ENCODE peak calls at places on chromosomes 13 and 19, in five cellular contexts. K is stimulated activated CD8-positive, alpha-beta memory T cell treated with anti-CD3 and anti-CD28 coated beads, Interleukin-7, amount 100 ng/mL, for 24 hours; L is iris pigment epithelial cell; Y is T-helper 9 cell; U is substantia nigra. S is an unnamed sample.

GRCh38 chr13:44044544-44045178 is 165.0 kb downstream of the LACC1 start:
- DNase-seq in U (no peak), Y (no peak), K (no peak), L (no peak), S (peak; percentile 50)

GRCh38 chr13:25982908-25983307 is 68.9 kb downstream of the SHISA2 start:
- DNase-seq in L (no peak), U (no peak), K (no peak), Y (no peak), S (peak; percentile 7)

GRCh38 chr13:27969073-27969865 is at the start of gene CDX2:
- DNase-seq in Y (no peak), K (no peak), U (no peak), L (no peak), S (no peak)

GRCh38 chr19:55443824-55444719 is 972 bp upstream of the SHISA7 start:
- DNase-seq in U (no peak), K (no peak), Y (no peak), L (no peak), S (no peak)

GRCh38 chr19:48501446-48501960 is 10.1 kb downstream of the LMTK3 start:
- DNase-seq in K (no peak), U (no peak), Y (peak; percentile 50), L (no peak), S (no peak)

GRCh38 chr13:49836516-49836915 is 44.0 kb upstream of the KPNA3 start:
- DNase-seq in U (peak; percentile 0), K (no peak), Y (no peak), L (no peak), S (no peak)

GRCh38 chr13:45691251-45691650 is 10.9 kb upstream of the CBY2 start:
- DNase-seq in K (no peak), Y (no peak), L (no peak), U (no peak), S (no peak)

GRCh38 chr13:75621147-75621546 is 15.0 kb upstream of the LMO7 start:
- DNase-seq in K (no peak), U (no peak), Y (no peak), L (peak; percentile 74), S (peak; percentile 78)

GRCh38 chr13:112619730-112620639 is 32.0 kb upstream of the TUBGCP3 start:
- DNase-seq in K (no peak), U (no peak), L (peak; percentile 21), Y (no peak), S (no peak)

GRCh38 chr19:42140125-42140754 is 8.0 kb upstream of the POU2F2 start:
- DNase-seq in U (peak; percentile 17), Y (no peak), L (peak; percentile 73), K (no peak), S (peak; percentile 84)

GRCh38 chr13:100304241-100304640 is 215.3 kb downstream of the PCCA start:
- DNase-seq in U (no peak), L (no peak), K (no peak), Y (no peak), S (no peak)

GRCh38 chr13:71274923-71275593 is 591.9 kb downstream of the DACH1 start:
- DNase-seq in L (no peak), U (no peak), K (no peak), Y (no peak), S (no peak)

GRCh38 chr13:111912991-111913781 is 153.8 kb upstream of the SOX1 start:
- DNase-seq in Y (no peak), L (no peak), K (no peak), U (no peak), S (no peak)

GRCh38 chr13:98650376-98651107 is 73.6 kb upstream of the STK24 start:
- DNase-seq in K (no peak), L (no peak), Y (no peak), U (no peak), S (no peak)

GRCh38 chr13:93116809-93117208 is 109.8 kb upstream of the GPC6 start:
- DNase-seq in U (no peak), L (no peak), K (no peak), Y (no peak), S (no peak)

GRCh38 chr13:53648673-53649072 is 620.1 kb downstream of the OLFM4 start:
- DNase-seq in U (no peak), Y (no peak), L (no peak), K (no peak), S (no peak)

GRCh38 chr13:76854209-76854608 is 32.0 kb downstream of the KCTD12 start:
- DNase-seq in L (no peak), Y (no peak), K (no peak), U (no peak), S (no peak)

GRCh38 chr13:51728972-51729371 is 75.0 kb downstream of the DHRS12 start:
- DNase-seq in U (no peak), L (peak; percentile 95), K (no peak), Y (no peak), S (peak; percentile 36)

GRCh38 chr13:33299626-33300025 is 14.1 kb upstream of the STARD13 start:
- DNase-seq in U (no peak), L (no peak), K (no peak), Y (no peak), S (no peak)

GRCh38 chr13:49296659-49297058 is 48.9 kb downstream of the CDADC1 start:
- DNase-seq in L (no peak), Y (no peak), U (no peak), K (no peak), S (no peak)

GRCh38 chr13:53141336-53141735 is 112.7 kb downstream of the OLFM4 start:
- DNase-seq in K (no peak), L (no peak), Y (no peak), U (no peak), S (no peak)

GRCh38 chr19:35126624-35126959 is 8.3 kb downstream of the LGI4 start:
- DNase-seq in U (peak; percentile 73), Y (no peak), K (no peak), L (no peak), S (no peak)